ENCODE peak calls at places on chromosomes 6 and 20, in nine cellular contexts. One of them, this sample, is unnamed.

GRCh38 chr20:62477669-62478450 is 2.1 kb upstream of the GATA5 start:
- DNase-seq in cardiac fibroblast: no peak
- DNase-seq in CD8-positive, alpha-beta T cell: no peak
- DNase-seq in Peyer's patch: no peak
- DNase-seq in H1: no peak
- DNase-seq in ascending aorta: no peak
- DNase-seq in fibroblast of lung: no peak
- DNase-seq in PC-9: no peak
- DNase-seq in astrocyte of the cerebellum: no peak
- DNase-seq in this sample: no peak

GRCh38 chr6:169326067-169326799 is 72.6 kb upstream of the THBS2 start:
- DNase-seq in cardiac fibroblast: peak; percentile 62
- DNase-seq in CD8-positive, alpha-beta T cell: no peak
- DNase-seq in Peyer's patch: no peak
- DNase-seq in H1: peak; percentile 23
- DNase-seq in ascending aorta: no peak
- DNase-seq in fibroblast of lung: peak; percentile 35
- DNase-seq in PC-9: no peak
- DNase-seq in astrocyte of the cerebellum: no peak
- DNase-seq in this sample: no peak

GRCh38 chr6:19662911-19663310 is 174.3 kb upstream of the ID4 start:
- DNase-seq in cardiac fibroblast: no peak
- DNase-seq in CD8-positive, alpha-beta T cell: no peak
- DNase-seq in Peyer's patch: no peak
- DNase-seq in H1: no peak
- DNase-seq in ascending aorta: no peak
- DNase-seq in fibroblast of lung: no peak
- DNase-seq in PC-9: no peak
- DNase-seq in astrocyte of the cerebellum: no peak
- DNase-seq in this sample: no peak

GRCh38 chr20:51529027-51529749 is 13.3 kb downstream of the NFATC2 start:
- DNase-seq in cardiac fibroblast: peak; percentile 66
- DNase-seq in CD8-positive, alpha-beta T cell: no peak
- DNase-seq in Peyer's patch: no peak
- DNase-seq in H1: no peak
- DNase-seq in ascending aorta: no peak
- DNase-seq in fibroblast of lung: peak; percentile 56
- DNase-seq in PC-9: no peak
- DNase-seq in astrocyte of the cerebellum: no peak
- DNase-seq in this sample: no peak

GRCh38 chr6:16446241-16446640 is 207.9 kb downstream of the GMPR start:
- DNase-seq in cardiac fibroblast: no peak
- DNase-seq in CD8-positive, alpha-beta T cell: no peak
- DNase-seq in Peyer's patch: no peak
- DNase-seq in H1: no peak
- DNase-seq in ascending aorta: no peak
- DNase-seq in fibroblast of lung: no peak
- DNase-seq in PC-9: no peak
- DNase-seq in astrocyte of the cerebellum: peak; percentile 76
- DNase-seq in this sample: no peak

GRCh38 chr6:151391471-151392428 is at the start of gene ZBTB2:
- DNase-seq in cardiac fibroblast: peak; percentile 75
- DNase-seq in CD8-positive, alpha-beta T cell: peak; percentile 42
- DNase-seq in Peyer's patch: peak; percentile 79
- DNase-seq in H1: peak; percentile 41
- DNase-seq in ascending aorta: peak; percentile 85
- DNase-seq in fibroblast of lung: peak; percentile 86
- DNase-seq in PC-9: peak; percentile 42
- DNase-seq in astrocyte of the cerebellum: peak; percentile 54
- DNase-seq in this sample: peak; percentile 80

GRCh38 chr6:24836116-24836515 is 37.4 kb upstream of the ARMH2 start:
- DNase-seq in cardiac fibroblast: peak; percentile 47
- DNase-seq in CD8-positive, alpha-beta T cell: no peak
- DNase-seq in Peyer's patch: no peak
- DNase-seq in H1: no peak
- DNase-seq in ascending aorta: no peak
- DNase-seq in fibroblast of lung: peak; percentile 53
- DNase-seq in PC-9: no peak
- DNase-seq in astrocyte of the cerebellum: peak; percentile 83
- DNase-seq in this sample: no peak

GRCh38 chr20:43710370-43711044 is 16.3 kb downstream of the GTSF1L start:
- DNase-seq in cardiac fibroblast: no peak
- DNase-seq in CD8-positive, alpha-beta T cell: no peak
- DNase-seq in Peyer's patch: no peak
- DNase-seq in H1: no peak
- DNase-seq in ascending aorta: no peak
- DNase-seq in fibroblast of lung: no peak
- DNase-seq in PC-9: no peak
- DNase-seq in astrocyte of the cerebellum: no peak
- DNase-seq in this sample: no peak

DNA sequence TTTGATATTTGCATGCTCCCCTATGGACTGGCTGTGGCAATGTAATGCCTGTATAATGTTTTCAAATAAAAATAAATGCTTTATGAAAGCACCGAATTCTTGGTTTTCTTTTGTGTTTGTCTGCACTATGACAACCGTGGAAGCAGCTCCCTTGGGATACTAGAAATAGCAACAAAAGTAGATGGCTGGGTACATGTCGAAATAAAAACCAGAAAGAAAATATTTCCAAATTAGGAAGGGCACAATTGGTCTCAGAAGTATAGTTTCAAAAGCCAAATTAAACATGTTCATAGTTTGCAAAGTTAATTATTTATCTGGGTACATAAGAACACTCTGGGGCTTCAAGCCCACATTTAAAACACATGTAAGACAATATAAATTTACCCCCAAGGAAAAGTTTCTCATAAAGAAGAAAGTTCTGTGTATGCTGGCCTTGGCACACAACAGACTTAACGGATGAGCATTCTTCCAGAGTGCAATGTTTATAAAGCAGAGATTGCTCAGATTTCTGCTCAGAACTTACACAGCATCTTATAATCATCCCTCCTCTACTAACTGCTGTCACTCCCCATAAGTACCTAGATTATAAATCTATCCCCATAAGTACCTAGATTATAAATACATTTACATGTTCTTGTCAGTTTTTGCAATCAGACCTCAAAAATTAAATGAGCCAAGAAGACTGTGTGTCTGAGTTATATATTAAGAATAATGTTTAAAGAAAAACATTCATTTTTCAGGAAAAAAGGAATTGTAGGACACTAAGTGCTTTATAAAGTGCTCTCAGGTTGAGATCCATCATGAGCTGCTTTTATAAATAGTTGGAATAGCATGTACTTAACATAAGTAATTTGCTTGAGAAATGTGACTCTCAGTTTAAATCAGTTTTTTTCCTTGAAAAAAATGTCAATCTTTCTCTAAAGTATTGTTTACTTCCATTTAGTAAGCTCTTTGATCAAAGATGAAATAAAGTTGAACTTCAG is 230.2 kb upstream of the PLN start:
- DNase-seq in cardiac fibroblast: peak; percentile 4
- DNase-seq in CD8-positive, alpha-beta T cell: no peak
- DNase-seq in Peyer's patch: no peak
- DNase-seq in H1: no peak
- DNase-seq in ascending aorta: peak; percentile 65
- DNase-seq in fibroblast of lung: peak; percentile 19
- DNase-seq in PC-9: no peak
- DNase-seq in astrocyte of the cerebellum: no peak
- DNase-seq in this sample: no peak
- H3K4me3 ChIP-seq in cardiac fibroblast: no peak overlapping the region
- H3K4me3 ChIP-seq in CD8-positive, alpha-beta T cell: no peak overlapping the region
- H3K4me3 ChIP-seq in Peyer's patch: no peak overlapping the region
- H3K4me3 ChIP-seq in H1: no peak overlapping the region
- H3K4me3 ChIP-seq in ascending aorta: peak overlapping the region; percentile 23
- H3K4me3 ChIP-seq in fibroblast of lung: no peak overlapping the region
- H3K4me3 ChIP-seq in PC-9: no peak overlapping the region
- H3K4me3 ChIP-seq in astrocyte of the cerebellum: no peak overlapping the region
- H3K4me3 ChIP-seq in this sample: no peak overlapping the region

GRCh38 chr6:30397697-30398096 is 52.7 kb downstream of the RPP21 start:
- DNase-seq in cardiac fibroblast: no peak
- DNase-seq in CD8-positive, alpha-beta T cell: no peak
- DNase-seq in Peyer's patch: no peak
- DNase-seq in H1: no peak
- DNase-seq in ascending aorta: no peak
- DNase-seq in fibroblast of lung: no peak
- DNase-seq in PC-9: no peak
- DNase-seq in astrocyte of the cerebellum: no peak
- DNase-seq in this sample: no peak
- TF ChIP-seq CTCF in cardiac fibroblast: no peak
- TF ChIP-seq CTCF in CD8-positive, alpha-beta T cell: no peak
- TF ChIP-seq CTCF in Peyer's patch: no peak
- TF ChIP-seq CTCF in H1: peak; percentile 46
- TF ChIP-seq CTCF in ascending aorta: no peak
- TF ChIP-seq CTCF in fibroblast of lung: no peak
- TF ChIP-seq CTCF in PC-9: no peak
- TF ChIP-seq CTCF in astrocyte of the cerebellum: no peak
- TF ChIP-seq CTCF in this sample: no peak

GRCh38 chr20:38674178-38675133 is 49.8 kb upstream of the SLC32A1 start:
- DNase-seq in cardiac fibroblast: peak; percentile 62
- DNase-seq in CD8-positive, alpha-beta T cell: peak; percentile 13
- DNase-seq in Peyer's patch: no peak
- DNase-seq in H1: peak; percentile 71
- DNase-seq in ascending aorta: no peak
- DNase-seq in fibroblast of lung: peak; percentile 53
- DNase-seq in PC-9: no peak
- DNase-seq in astrocyte of the cerebellum: no peak
- DNase-seq in this sample: no peak
- H3K4me3 ChIP-seq in cardiac fibroblast: peak overlapping the region; percentile 59
- H3K4me3 ChIP-seq in CD8-positive, alpha-beta T cell: peak overlapping the region; percentile 66
- H3K4me3 ChIP-seq in Peyer's patch: peak overlapping the region; percentile 43
- H3K4me3 ChIP-seq in H1: peak overlapping the region; percentile 60
- H3K4me3 ChIP-seq in ascending aorta: peak overlapping the region; percentile 59
- H3K4me3 ChIP-seq in fibroblast of lung: peak overlapping the region; percentile 52
- H3K4me3 ChIP-seq in PC-9: no peak overlapping the region
- H3K4me3 ChIP-seq in astrocyte of the cerebellum: peak overlapping the region; percentile 50
- H3K4me3 ChIP-seq in this sample: peak overlapping the region; percentile 47

GRCh38 chr6:39391182-39391581 is 68.7 kb upstream of the KCNK16 start:
- DNase-seq in cardiac fibroblast: no peak
- DNase-seq in CD8-positive, alpha-beta T cell: no peak
- DNase-seq in Peyer's patch: no peak
- DNase-seq in H1: no peak
- DNase-seq in ascending aorta: no peak
- DNase-seq in fibroblast of lung: no peak
- DNase-seq in PC-9: no peak
- DNase-seq in astrocyte of the cerebellum: no peak
- DNase-seq in this sample: no peak

GRCh38 chr6:39388526-39389371 is 66.2 kb upstream of the KCNK16 start:
- DNase-seq in cardiac fibroblast: peak; percentile 14
- DNase-seq in CD8-positive, alpha-beta T cell: no peak
- DNase-seq in Peyer's patch: no peak
- DNase-seq in H1: no peak
- DNase-seq in ascending aorta: no peak
- DNase-seq in fibroblast of lung: peak; percentile 70
- DNase-seq in PC-9: no peak
- DNase-seq in astrocyte of the cerebellum: peak; percentile 71
- DNase-seq in this sample: no peak

GRCh38 chr6:39393075-39393474 is 70.6 kb upstream of the KCNK16 start:
- DNase-seq in cardiac fibroblast: no peak
- DNase-seq in CD8-positive, alpha-beta T cell: no peak
- DNase-seq in Peyer's patch: no peak
- DNase-seq in H1: no peak
- DNase-seq in ascending aorta: no peak
- DNase-seq in fibroblast of lung: no peak
- DNase-seq in PC-9: no peak
- DNase-seq in astrocyte of the cerebellum: no peak
- DNase-seq in this sample: no peak

GRCh38 chr6:39387785-39388184 is 65.3 kb upstream of the KCNK16 start:
- DNase-seq in cardiac fibroblast: no peak
- DNase-seq in CD8-positive, alpha-beta T cell: no peak
- DNase-seq in Peyer's patch: no peak
- DNase-seq in H1: no peak
- DNase-seq in ascending aorta: no peak
- DNase-seq in fibroblast of lung: no peak
- DNase-seq in PC-9: no peak
- DNase-seq in astrocyte of the cerebellum: no peak
- DNase-seq in this sample: no peak

DNA sequence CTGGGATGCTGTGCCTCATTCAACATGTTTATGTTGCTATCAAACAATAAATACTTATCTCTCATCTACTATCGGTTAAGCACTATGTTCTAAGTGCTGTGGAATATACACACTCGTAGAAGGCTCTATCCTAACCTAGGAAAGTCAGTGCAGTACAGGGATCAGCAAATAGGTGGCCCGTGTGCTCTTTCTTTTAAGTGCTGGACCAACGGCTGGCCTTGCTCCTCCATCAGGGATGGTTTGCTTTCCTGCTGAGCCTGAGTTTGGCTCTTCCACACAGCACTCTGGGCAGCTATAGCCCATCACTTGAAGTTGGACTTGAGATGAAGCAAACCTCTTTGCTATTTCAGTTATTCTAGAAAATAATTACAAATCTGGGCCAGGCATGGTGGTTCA is 66.9 kb upstream of the KCNK16 start:
- DNase-seq in cardiac fibroblast: peak; percentile 37
- DNase-seq in CD8-positive, alpha-beta T cell: no peak
- DNase-seq in Peyer's patch: no peak
- DNase-seq in H1: no peak
- DNase-seq in ascending aorta: no peak
- DNase-seq in fibroblast of lung: peak; percentile 13
- DNase-seq in PC-9: no peak
- DNase-seq in astrocyte of the cerebellum: peak; percentile 12
- DNase-seq in this sample: no peak
- TF ChIP-seq CTCF in cardiac fibroblast: peak; percentile 25
- TF ChIP-seq CTCF in CD8-positive, alpha-beta T cell: no peak
- TF ChIP-seq CTCF in Peyer's patch: no peak
- TF ChIP-seq CTCF in H1: peak; percentile 71
- TF ChIP-seq CTCF in ascending aorta: no peak
- TF ChIP-seq CTCF in fibroblast of lung: no peak
- TF ChIP-seq CTCF in PC-9: no peak
- TF ChIP-seq CTCF in astrocyte of the cerebellum: peak; percentile 41
- TF ChIP-seq CTCF in this sample: peak; percentile 19

GRCh38 chr6:47130086-47130485 is 88.0 kb upstream of the ADGRF1 start:
- DNase-seq in cardiac fibroblast: no peak
- DNase-seq in CD8-positive, alpha-beta T cell: no peak
- DNase-seq in Peyer's patch: no peak
- DNase-seq in H1: no peak
- DNase-seq in ascending aorta: no peak
- DNase-seq in fibroblast of lung: no peak
- DNase-seq in PC-9: no peak
- DNase-seq in astrocyte of the cerebellum: no peak
- DNase-seq in this sample: no peak

GRCh38 chr6:47134476-47135189 is 92.5 kb upstream of the ADGRF1 start:
- DNase-seq in cardiac fibroblast: peak; percentile 94
- DNase-seq in CD8-positive, alpha-beta T cell: no peak
- DNase-seq in Peyer's patch: no peak
- DNase-seq in H1: no peak
- DNase-seq in ascending aorta: no peak
- DNase-seq in fibroblast of lung: peak; percentile 99
- DNase-seq in PC-9: peak; percentile 46
- DNase-seq in astrocyte of the cerebellum: peak; percentile 98
- DNase-seq in this sample: peak; percentile 85

GRCh38 chr6:47131773-47132172 is 89.6 kb upstream of the ADGRF1 start:
- DNase-seq in cardiac fibroblast: no peak
- DNase-seq in CD8-positive, alpha-beta T cell: no peak
- DNase-seq in Peyer's patch: no peak
- DNase-seq in H1: no peak
- DNase-seq in ascending aorta: no peak
- DNase-seq in fibroblast of lung: no peak
- DNase-seq in PC-9: no peak
- DNase-seq in astrocyte of the cerebellum: no peak
- DNase-seq in this sample: no peak

GRCh38 chr6:47133230-47134000 is 91.3 kb upstream of the ADGRF1 start:
- DNase-seq in cardiac fibroblast: no peak
- DNase-seq in CD8-positive, alpha-beta T cell: no peak
- DNase-seq in Peyer's patch: no peak
- DNase-seq in H1: no peak
- DNase-seq in ascending aorta: no peak
- DNase-seq in fibroblast of lung: peak; percentile 19
- DNase-seq in PC-9: no peak
- DNase-seq in astrocyte of the cerebellum: no peak
- DNase-seq in this sample: no peak

GRCh38 chr6:47132724-47133123 is 90.6 kb upstream of the ADGRF1 start:
- DNase-seq in cardiac fibroblast: no peak
- DNase-seq in CD8-positive, alpha-beta T cell: no peak
- DNase-seq in Peyer's patch: no peak
- DNase-seq in H1: no peak
- DNase-seq in ascending aorta: no peak
- DNase-seq in fibroblast of lung: no peak
- DNase-seq in PC-9: no peak
- DNase-seq in astrocyte of the cerebellum: no peak
- DNase-seq in this sample: no peak
- H3K4me3 ChIP-seq in cardiac fibroblast: no peak overlapping the region
- H3K4me3 ChIP-seq in CD8-positive, alpha-beta T cell: no peak overlapping the region
- H3K4me3 ChIP-seq in Peyer's patch: no peak overlapping the region
- H3K4me3 ChIP-seq in H1: no peak overlapping the region
- H3K4me3 ChIP-seq in ascending aorta: no peak overlapping the region
- H3K4me3 ChIP-seq in fibroblast of lung: no peak overlapping the region
- H3K4me3 ChIP-seq in PC-9: no peak overlapping the region
- H3K4me3 ChIP-seq in astrocyte of the cerebellum: no peak overlapping the region
- H3K4me3 ChIP-seq in this sample: no peak overlapping the region